ENCODE peak calls at places on chromosomes 3 and 15, in eight cellular contexts. One of them, this sample, is unnamed.

GRCh38 chr3:42651248-42652091 is 2.0 kb upstream of the ZBTB47 start:
- DNase-seq in cardiac muscle cell: no peak
- DNase-seq in Right ventricle myocardium superior: no peak
- DNase-seq in astrocyte: peak
- DNase-seq in osteocyte: no peak
- DNase-seq in AG09309: no peak
- DNase-seq in stimulated activated CD8-positive, alpha-beta memory T cell treated with anti-CD3 and anti-CD28 coated beads, Interleukin-7, amount 100 ng/mL, for 1 hour: no peak
- DNase-seq in H54: peak
- DNase-seq in this sample: no peak

GRCh38 chr3:16124636-16125035 is 49.8 kb upstream of the GALNT15 start:
- DNase-seq in astrocyte: peak
- DNase-seq in Right ventricle myocardium superior: no peak
- DNase-seq in cardiac muscle cell: no peak
- DNase-seq in osteocyte: no peak
- DNase-seq in AG09309: peak
- DNase-seq in H54: peak
- DNase-seq in stimulated activated CD8-positive, alpha-beta memory T cell treated with anti-CD3 and anti-CD28 coated beads, Interleukin-7, amount 100 ng/mL, for 1 hour: no peak
- DNase-seq in this sample: no peak

GRCh38 chr15:47289667-47290066 is 427.6 kb upstream of the SEMA6D start:
- DNase-seq in cardiac muscle cell: peak
- DNase-seq in stimulated activated CD8-positive, alpha-beta memory T cell treated with anti-CD3 and anti-CD28 coated beads, Interleukin-7, amount 100 ng/mL, for 1 hour: no peak
- DNase-seq in osteocyte: no peak
- DNase-seq in astrocyte: no peak
- DNase-seq in AG09309: no peak
- DNase-seq in H54: no peak
- DNase-seq in Right ventricle myocardium superior: no peak
- DNase-seq in this sample: no peak

GRCh38 chr3:71317749-71318458 is 265.6 kb downstream of the FOXP1 start:
- DNase-seq in astrocyte: peak
- DNase-seq in AG09309: no peak
- DNase-seq in stimulated activated CD8-positive, alpha-beta memory T cell treated with anti-CD3 and anti-CD28 coated beads, Interleukin-7, amount 100 ng/mL, for 1 hour: no peak
- DNase-seq in cardiac muscle cell: no peak
- DNase-seq in Right ventricle myocardium superior: no peak
- DNase-seq in H54: no peak
- DNase-seq in osteocyte: no peak
- DNase-seq in this sample: no peak

GRCh38 chr15:67762610-67763368 is 62.5 kb upstream of the SKOR1 start:
- DNase-seq in H54: no peak
- DNase-seq in AG09309: peak
- DNase-seq in osteocyte: no peak
- DNase-seq in stimulated activated CD8-positive, alpha-beta memory T cell treated with anti-CD3 and anti-CD28 coated beads, Interleukin-7, amount 100 ng/mL, for 1 hour: no peak
- DNase-seq in Right ventricle myocardium superior: no peak
- DNase-seq in astrocyte: no peak
- DNase-seq in cardiac muscle cell: no peak
- DNase-seq in this sample: no peak

GRCh38 chr3:69389520-69390248 is 3.8 kb upstream of the FRMD4B start:
- DNase-seq in stimulated activated CD8-positive, alpha-beta memory T cell treated with anti-CD3 and anti-CD28 coated beads, Interleukin-7, amount 100 ng/mL, for 1 hour: no peak
- DNase-seq in Right ventricle myocardium superior: no peak
- DNase-seq in astrocyte: no peak
- DNase-seq in H54: no peak
- DNase-seq in cardiac muscle cell: no peak
- DNase-seq in AG09309: no peak
- DNase-seq in osteocyte: no peak
- DNase-seq in this sample: no peak

GRCh38 chr3:159860269-159860668 is 128.4 kb upstream of the IL12A start:
- DNase-seq in cardiac muscle cell: no peak
- DNase-seq in stimulated activated CD8-positive, alpha-beta memory T cell treated with anti-CD3 and anti-CD28 coated beads, Interleukin-7, amount 100 ng/mL, for 1 hour: no peak
- DNase-seq in astrocyte: no peak
- DNase-seq in Right ventricle myocardium superior: no peak
- DNase-seq in AG09309: no peak
- DNase-seq in H54: no peak
- DNase-seq in osteocyte: no peak
- DNase-seq in this sample: no peak

GRCh38 chr15:97446138-97446537 is 514.4 kb upstream of the ARRDC4 start:
- DNase-seq in astrocyte: no peak
- DNase-seq in Right ventricle myocardium superior: no peak
- DNase-seq in H54: no peak
- DNase-seq in osteocyte: no peak
- DNase-seq in stimulated activated CD8-positive, alpha-beta memory T cell treated with anti-CD3 and anti-CD28 coated beads, Interleukin-7, amount 100 ng/mL, for 1 hour: no peak
- DNase-seq in cardiac muscle cell: peak
- DNase-seq in AG09309: no peak
- DNase-seq in this sample: no peak

GRCh38 chr3:57281710-57282109 is 10.8 kb downstream of the ASB14 start:
- DNase-seq in astrocyte: peak
- DNase-seq in cardiac muscle cell: no peak
- DNase-seq in H54: peak
- DNase-seq in Right ventricle myocardium superior: no peak
- DNase-seq in stimulated activated CD8-positive, alpha-beta memory T cell treated with anti-CD3 and anti-CD28 coated beads, Interleukin-7, amount 100 ng/mL, for 1 hour: no peak
- DNase-seq in osteocyte: no peak
- DNase-seq in AG09309: no peak
- DNase-seq in this sample: no peak

GRCh38 chr15:86629957-86630356 is 550.3 kb downstream of the AGBL1 start:
- DNase-seq in H54: no peak
- DNase-seq in stimulated activated CD8-positive, alpha-beta memory T cell treated with anti-CD3 and anti-CD28 coated beads, Interleukin-7, amount 100 ng/mL, for 1 hour: no peak
- DNase-seq in Right ventricle myocardium superior: no peak
- DNase-seq in astrocyte: no peak
- DNase-seq in AG09309: no peak
- DNase-seq in osteocyte: no peak
- DNase-seq in cardiac muscle cell: no peak
- DNase-seq in this sample: no peak

GRCh38 chr15:24954783-24955548 is at the start of the genes SNRPN and SNURF:
- DNase-seq in astrocyte: peak
- DNase-seq in H54: peak
- DNase-seq in stimulated activated CD8-positive, alpha-beta memory T cell treated with anti-CD3 and anti-CD28 coated beads, Interleukin-7, amount 100 ng/mL, for 1 hour: peak
- DNase-seq in AG09309: peak
- DNase-seq in Right ventricle myocardium superior: peak
- DNase-seq in osteocyte: peak
- DNase-seq in cardiac muscle cell: peak
- DNase-seq in this sample: peak

GRCh38 chr3:23676093-23676492 is 129.7 kb upstream of the UBE2E1 start:
- DNase-seq in H54: no peak
- DNase-seq in cardiac muscle cell: no peak
- DNase-seq in AG09309: no peak
- DNase-seq in astrocyte: peak
- DNase-seq in osteocyte: no peak
- DNase-seq in Right ventricle myocardium superior: no peak
- DNase-seq in stimulated activated CD8-positive, alpha-beta memory T cell treated with anti-CD3 and anti-CD28 coated beads, Interleukin-7, amount 100 ng/mL, for 1 hour: no peak
- DNase-seq in this sample: no peak